ENCODE peak calls at places on chromosomes 6 and 20, in ten cellular contexts. K is cardiac muscle cell, R is PC-3, N is breast epithelium, H is body of pancreas, S is ovary, Y is HAP-1, F is astrocyte, T is mammary epithelial cell, C is NT2/D1. U is an unnamed sample.

GRCh38 chr6:22392711-22393110 is 95.9 kb upstream of the PRL start:
- DNase-seq in K (peak; percentile 6), R (no peak), N (no peak), H (no peak), S (no peak), Y (no peak), F (peak; percentile 34), T (no peak), C (no peak), U (no peak)

GRCh38 chr20:47719211-47719610 is 66.1 kb downstream of the SULF2 start:
- DNase-seq in K (no peak), R (no peak), N (no peak), H (no peak), S (no peak), Y (no peak), F (no peak), T (no peak), C (no peak), U (no peak)

GRCh38 chr20:21493049-21493448 is 20.8 kb downstream of the NKX2-2 start:
- DNase-seq in K (no peak), R (no peak), N (no peak), H (no peak), S (no peak), Y (no peak), F (no peak), T (no peak), C (no peak), U (no peak)

GRCh38 chr6:125717120-125717731 is 32.2 kb upstream of the HEY2 start:
- DNase-seq in K (no peak), R (no peak), N (no peak), H (no peak), S (no peak), Y (no peak), F (no peak), T (no peak), C (no peak), U (no peak)

GRCh38 chr6:87697581-87698552 is 4.2 kb downstream of the AKIRIN2 start:
- DNase-seq in K (peak; percentile 90), R (no peak), N (no peak), H (peak; percentile 18), S (no peak), Y (peak; percentile 67), F (peak; percentile 95), T (peak; percentile 27), C (no peak), U (no peak)

GRCh38 chr20:59006864-59007757 is at the start of gene CTSZ:
- DNase-seq in K (peak; percentile 48), R (peak; percentile 54), N (no peak), H (peak; percentile 52), S (peak; percentile 69), Y (peak; percentile 76), F (no peak), T (peak; percentile 13), C (peak; percentile 6), U (no peak)

GRCh38 chr20:51087306-51087705 is 64.4 kb upstream of the KCNG1 start:
- DNase-seq in K (no peak), R (no peak), N (no peak), H (no peak), S (no peak), Y (no peak), F (no peak), T (no peak), C (no peak), U (no peak)

GRCh38 chr6:54097753-54098152 is 13.5 kb upstream of the MLIP start:
- DNase-seq in K (no peak), R (no peak), N (no peak), H (no peak), S (no peak), Y (no peak), F (no peak), T (no peak), C (no peak), U (no peak)

GRCh38 chr6:30169658-30170614 is 6.6 kb downstream of the TRIM15 start:
- DNase-seq in K (peak; percentile 72), R (peak; percentile 78), N (no peak), H (no peak), S (no peak), Y (peak; percentile 33), F (peak; percentile 27), T (peak; percentile 41), C (peak; percentile 33), U (peak; percentile 44)

GRCh38 chr20:56003966-56004365 is 1.4 kb downstream of the CBLN4 start:
- DNase-seq in K (no peak), R (no peak), N (no peak), H (no peak), S (peak; percentile 67), Y (no peak), F (no peak), T (peak; percentile 8), C (no peak), U (no peak)

GRCh38 chr20:56004611-56005388 is 519 bp downstream of the CBLN4 start:
- DNase-seq in K (no peak), R (no peak), N (no peak), H (no peak), S (peak; percentile 42), Y (no peak), F (no peak), T (no peak), C (no peak), U (no peak)

GRCh38 chr20:56001890-56002289 is 3.4 kb downstream of the CBLN4 start:
- DNase-seq in K (no peak), R (no peak), N (no peak), H (no peak), S (no peak), Y (no peak), F (no peak), T (no peak), C (no peak), U (no peak)

GRCh38 chr20:56001106-56001785 is 4.1 kb downstream of the CBLN4 start:
- DNase-seq in K (no peak), R (no peak), N (no peak), H (peak; percentile 40), S (no peak), Y (no peak), F (no peak), T (no peak), C (no peak), U (no peak)

GRCh38 chr20:56003111-56003800 is 2.1 kb downstream of the CBLN4 start:
- DNase-seq in K (no peak), R (no peak), N (no peak), H (no peak), S (peak; percentile 42), Y (no peak), F (no peak), T (no peak), C (peak; percentile 30), U (no peak)
- H3K27me3 ChIP-seq in K (peaks cover 21% of the 10 kb centered on the region), R (no peaks in the 10 kb centered on the region), N (peaks cover 55% of the 10 kb centered on the region), H (peaks cover 26% of the 10 kb centered on the region), S (no peaks in the 10 kb centered on the region), Y (no peaks in the 10 kb centered on the region), F (peaks cover 9% of the 10 kb centered on the region), T (peaks cover 26% of the 10 kb centered on the region), C (peaks cover 79% of the 10 kb centered on the region), U (no peaks in the 10 kb centered on the region)

GRCh38 chr6:14661188-14661587 is 543.6 kb downstream of the CD83 start:
- DNase-seq in K (no peak), R (no peak), N (no peak), H (peak; percentile 27), S (no peak), Y (no peak), F (no peak), T (peak; percentile 25), C (no peak), U (no peak)
- H3K4me1 ChIP-seq in K (peaks cover 10% of the 10 kb centered on the region), R (peaks cover 38% of the 10 kb centered on the region), N (no peaks in the 10 kb centered on the region), H (no peaks in the 10 kb centered on the region), S (peaks cover 2% of the 10 kb centered on the region), Y (no peaks in the 10 kb centered on the region), F (peaks cover 14% of the 10 kb centered on the region), T (peaks cover 21% of the 10 kb centered on the region), C (peaks cover 7% of the 10 kb centered on the region), U (peaks cover 15% of the 10 kb centered on the region)

DNA sequence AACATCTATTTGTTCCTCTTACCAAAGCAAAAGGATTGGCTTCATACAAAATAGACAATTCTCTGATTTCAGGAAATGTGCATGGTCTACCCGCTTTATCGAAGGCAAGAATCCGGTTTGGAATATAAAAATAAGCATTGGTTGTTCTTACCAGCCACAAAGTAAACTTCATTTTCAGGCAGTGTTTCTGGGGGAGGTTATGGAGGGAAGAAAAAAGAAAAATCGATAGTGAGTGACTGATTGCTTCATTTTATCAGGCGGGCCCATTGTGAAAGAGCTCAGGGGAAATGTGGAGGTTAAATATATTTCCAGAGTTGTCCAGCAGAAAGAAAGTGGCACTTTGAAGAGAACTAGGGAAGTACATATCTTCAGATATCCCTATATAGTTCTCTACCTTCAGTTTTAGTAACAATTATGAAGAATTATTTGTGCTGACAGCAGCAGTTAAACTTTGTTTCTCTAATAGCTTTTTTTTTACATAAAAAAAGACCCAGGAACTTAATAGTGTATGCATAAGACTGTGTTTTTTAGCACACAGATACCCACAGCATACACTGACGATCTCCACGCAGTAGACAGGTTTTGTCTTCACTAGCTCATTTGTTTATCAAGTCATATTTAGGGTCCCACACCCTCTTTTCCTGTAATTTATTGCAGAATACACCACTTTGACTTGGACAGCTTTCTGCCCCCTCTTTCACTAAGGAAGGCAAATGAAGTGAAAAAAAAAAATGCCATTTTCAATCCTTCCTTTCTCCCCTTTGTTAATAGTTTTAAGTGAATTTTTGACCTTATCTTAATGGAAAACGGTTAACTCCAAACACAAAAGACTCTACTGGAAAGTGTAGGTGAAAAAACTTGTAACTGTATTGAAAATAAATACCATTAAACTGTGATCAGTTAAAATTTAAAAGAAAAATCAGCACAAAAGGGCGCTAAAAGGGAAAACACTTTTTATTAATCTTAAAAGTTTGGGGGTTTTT is 2.9 kb downstream of the POU3F2 start:
- DNase-seq in K (no peak), R (no peak), N (no peak), H (no peak), S (no peak), Y (peak; percentile 20), F (peak; percentile 33), T (no peak), C (no peak), U (peak; percentile 12)
- H3K27me3 ChIP-seq in K (peaks cover 92% of the 10 kb centered on the region), R (peaks cover 93% of the 10 kb centered on the region), N (peaks cover 97% of the 10 kb centered on the region), H (peaks cover 44% of the 10 kb centered on the region), S (no peaks in the 10 kb centered on the region), Y (no peaks in the 10 kb centered on the region), F (peaks cover 49% of the 10 kb centered on the region), T (peaks cover 77% of the 10 kb centered on the region), C (peaks cover 91% of the 10 kb centered on the region), U (peaks cover 95% of the 10 kb centered on the region)

DNA sequence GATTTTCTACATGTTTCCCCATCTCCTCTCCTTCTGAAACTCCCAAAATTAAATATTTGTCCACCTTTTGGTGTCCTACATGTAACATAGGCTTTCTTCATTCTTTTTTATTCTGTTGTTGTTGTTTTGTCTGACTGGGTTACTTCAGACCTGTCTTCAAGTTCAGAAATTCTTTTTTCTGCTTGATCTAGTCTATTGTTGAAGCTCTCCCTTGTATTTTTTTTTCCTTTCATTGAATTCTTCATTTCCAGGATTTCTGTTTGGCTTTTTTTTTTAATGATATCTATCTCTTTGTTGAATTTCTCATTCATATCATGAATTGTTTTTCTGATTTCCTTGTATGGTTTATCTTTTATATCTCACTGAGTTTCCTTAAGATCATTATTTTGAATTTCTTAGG is 20.6 kb upstream of the LGSN start:
- DNase-seq in K (no peak), R (no peak), N (no peak), H (no peak), S (no peak), Y (no peak), F (no peak), T (no peak), C (no peak), U (no peak)
- H3K4me1 ChIP-seq in K (no peaks in the 10 kb centered on the region), R (no peaks in the 10 kb centered on the region), N (no peaks in the 10 kb centered on the region), H (no peaks in the 10 kb centered on the region), S (no peaks in the 10 kb centered on the region), Y (no peaks in the 10 kb centered on the region), F (no peaks in the 10 kb centered on the region), T (no peaks in the 10 kb centered on the region), C (no peaks in the 10 kb centered on the region), U (no peaks in the 10 kb centered on the region)

U was measured in SJSA1.